ENCODE peak calls at places on chromosomes 6 and 20, in eight cellular contexts. One of them, this sample, is unnamed.

GRCh38 chr6:149716181-149716580 is 1.7 kb downstream of the LATS1 start:
- DNase-seq in tibial nerve: no peak
- DNase-seq in breast epithelium: no peak
- DNase-seq in HCT116: no peak
- DNase-seq in ovary: no peak
- DNase-seq in H1: no peak
- DNase-seq in adrenal gland: no peak
- DNase-seq in IMR-90: no peak
- DNase-seq in this sample: no peak

GRCh38 chr6:157981132-157981394 is 600 bp upstream of the SYNJ2 start:
- DNase-seq in tibial nerve: no peak
- DNase-seq in breast epithelium: no peak
- DNase-seq in HCT116: no peak
- DNase-seq in ovary: no peak
- DNase-seq in H1: no peak
- DNase-seq in adrenal gland: no peak
- DNase-seq in IMR-90: no peak
- DNase-seq in this sample: peak; percentile 41

GRCh38 chr6:127180421-127180820 is 62.0 kb downstream of the RSPO3 start:
- DNase-seq in tibial nerve: no peak
- DNase-seq in breast epithelium: no peak
- DNase-seq in HCT116: no peak
- DNase-seq in ovary: no peak
- DNase-seq in H1: no peak
- DNase-seq in adrenal gland: no peak
- DNase-seq in IMR-90: no peak
- DNase-seq in this sample: no peak

GRCh38 chr20:20184149-20184548 is 131.8 kb downstream of the CFAP61 start:
- DNase-seq in tibial nerve: no peak
- DNase-seq in breast epithelium: no peak
- DNase-seq in HCT116: no peak
- DNase-seq in ovary: no peak
- DNase-seq in H1: no peak
- DNase-seq in adrenal gland: no peak
- DNase-seq in IMR-90: no peak
- DNase-seq in this sample: no peak

GRCh38 chr6:129890701-129891100 is 29.6 kb upstream of the TMEM244 start:
- DNase-seq in tibial nerve: no peak
- DNase-seq in breast epithelium: no peak
- DNase-seq in HCT116: no peak
- DNase-seq in ovary: no peak
- DNase-seq in H1: no peak
- DNase-seq in adrenal gland: no peak
- DNase-seq in IMR-90: peak; percentile 50
- DNase-seq in this sample: no peak

GRCh38 chr6:37620519-37620918 is 77.2 kb downstream of the MDGA1 start:
- DNase-seq in tibial nerve: no peak
- DNase-seq in breast epithelium: no peak
- DNase-seq in HCT116: no peak
- DNase-seq in ovary: no peak
- DNase-seq in H1: no peak
- DNase-seq in adrenal gland: no peak
- DNase-seq in IMR-90: no peak
- DNase-seq in this sample: no peak

GRCh38 chr20:46058656-46059281 is 29.8 kb downstream of the SLC12A5 start:
- DNase-seq in tibial nerve: no peak
- DNase-seq in breast epithelium: no peak
- DNase-seq in HCT116: no peak
- DNase-seq in ovary: no peak
- DNase-seq in H1: no peak
- DNase-seq in adrenal gland: peak; percentile 65
- DNase-seq in IMR-90: no peak
- DNase-seq in this sample: no peak

GRCh38 chr6:119495230-119495683 is 145.7 kb upstream of the MAN1A1 start:
- DNase-seq in tibial nerve: no peak
- DNase-seq in breast epithelium: no peak
- DNase-seq in HCT116: no peak
- DNase-seq in ovary: no peak
- DNase-seq in H1: no peak
- DNase-seq in adrenal gland: peak; percentile 95
- DNase-seq in IMR-90: no peak
- DNase-seq in this sample: no peak

GRCh38 chr6:18528084-18528743 is 141.1 kb downstream of the RNF144B start:
- DNase-seq in tibial nerve: no peak
- DNase-seq in breast epithelium: no peak
- DNase-seq in HCT116: no peak
- DNase-seq in ovary: no peak
- DNase-seq in H1: no peak
- DNase-seq in adrenal gland: no peak
- DNase-seq in IMR-90: peak; percentile 13
- DNase-seq in this sample: no peak
- TF ChIP-seq POLR2A in tibial nerve: no peak
- TF ChIP-seq POLR2A in breast epithelium: no peak
- TF ChIP-seq POLR2A in HCT116: no peak
- TF ChIP-seq POLR2A in ovary: no peak
- TF ChIP-seq POLR2A in H1: no peak
- TF ChIP-seq POLR2A in adrenal gland: no peak
- TF ChIP-seq POLR2A in IMR-90: no peak
- TF ChIP-seq POLR2A in this sample: no peak

GRCh38 chr20:40683221-40683893 is 5.7 kb downstream of the MAFB start:
- DNase-seq in tibial nerve: no peak
- DNase-seq in breast epithelium: no peak
- DNase-seq in HCT116: no peak
- DNase-seq in ovary: no peak
- DNase-seq in H1: no peak
- DNase-seq in adrenal gland: peak; percentile 66
- DNase-seq in IMR-90: no peak
- DNase-seq in this sample: no peak

GRCh38 chr20:40681684-40682083 is 7.4 kb downstream of the MAFB start:
- DNase-seq in tibial nerve: no peak
- DNase-seq in breast epithelium: no peak
- DNase-seq in HCT116: no peak
- DNase-seq in ovary: no peak
- DNase-seq in H1: no peak
- DNase-seq in adrenal gland: no peak
- DNase-seq in IMR-90: no peak
- DNase-seq in this sample: no peak

GRCh38 chr20:40683894-40684268 is 5.2 kb downstream of the MAFB start:
- DNase-seq in tibial nerve: no peak
- DNase-seq in breast epithelium: no peak
- DNase-seq in HCT116: no peak
- DNase-seq in ovary: no peak
- DNase-seq in H1: no peak
- DNase-seq in adrenal gland: peak; percentile 60
- DNase-seq in IMR-90: no peak
- DNase-seq in this sample: no peak

GRCh38 chr20:40680560-40680959 is 8.5 kb downstream of the MAFB start:
- DNase-seq in tibial nerve: no peak
- DNase-seq in breast epithelium: no peak
- DNase-seq in HCT116: no peak
- DNase-seq in ovary: no peak
- DNase-seq in H1: no peak
- DNase-seq in adrenal gland: no peak
- DNase-seq in IMR-90: no peak
- DNase-seq in this sample: no peak

DNA sequence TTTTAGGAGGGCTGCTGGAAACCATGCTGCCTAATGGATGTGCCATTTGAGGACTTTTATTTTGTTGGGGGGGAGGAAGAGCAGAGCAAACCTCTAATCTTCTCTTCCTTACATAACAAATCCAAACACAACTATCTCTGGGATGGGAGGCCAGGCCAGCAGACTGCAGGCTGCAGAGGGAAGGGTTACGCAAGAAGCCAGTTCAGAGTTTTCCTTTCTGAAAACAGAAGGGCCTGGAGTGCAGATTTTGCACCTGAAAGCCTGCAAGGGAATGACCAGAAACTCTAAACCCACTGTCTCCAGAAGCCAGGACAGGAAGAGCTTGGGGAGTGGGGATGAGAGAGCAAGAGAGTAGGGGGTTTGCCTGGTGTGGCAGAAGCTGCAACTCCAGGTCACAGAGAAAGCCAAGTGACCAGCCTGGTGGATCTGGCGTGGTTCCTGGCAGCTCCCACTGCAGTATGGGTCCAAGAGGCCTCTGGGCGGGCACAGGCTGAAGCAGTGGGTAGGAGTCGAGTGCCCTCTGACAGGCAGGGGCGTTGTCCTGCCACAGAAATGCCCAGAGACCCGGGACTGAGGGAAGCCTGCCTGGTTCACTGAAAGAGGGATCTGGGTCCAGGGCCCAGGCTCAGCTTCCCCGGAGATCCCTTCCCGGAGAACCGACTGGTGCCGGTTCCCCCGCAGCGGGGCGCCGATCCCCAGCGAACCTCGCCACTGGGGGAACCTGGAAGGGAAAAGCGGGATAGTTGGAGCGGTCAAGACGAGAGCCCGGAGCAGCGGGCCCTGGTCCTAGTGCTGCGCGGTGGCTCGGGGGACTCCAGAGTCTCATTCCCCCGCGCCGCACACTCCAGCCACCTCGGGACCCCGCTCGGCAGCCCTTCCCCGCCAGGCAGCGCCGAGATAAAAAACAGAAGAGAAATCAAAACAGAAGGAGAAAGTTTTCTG is 6.7 kb downstream of the MAFB start:
- DNase-seq in tibial nerve: no peak
- DNase-seq in breast epithelium: no peak
- DNase-seq in HCT116: no peak
- DNase-seq in ovary: peak; percentile 45
- DNase-seq in H1: no peak
- DNase-seq in adrenal gland: peak; percentile 62
- DNase-seq in IMR-90: no peak
- DNase-seq in this sample: no peak
- H3K27me3 ChIP-seq in tibial nerve: no peaks in the 10 kb centered on the region
- H3K27me3 ChIP-seq in breast epithelium: no peaks in the 10 kb centered on the region
- H3K27me3 ChIP-seq in HCT116: peaks cover 60% of the 10 kb centered on the region
- H3K27me3 ChIP-seq in ovary: no peaks in the 10 kb centered on the region
- H3K27me3 ChIP-seq in H1: peaks cover 82% of the 10 kb centered on the region
- H3K27me3 ChIP-seq in adrenal gland: no peaks in the 10 kb centered on the region
- H3K27me3 ChIP-seq in IMR-90: peaks cover 69% of the 10 kb centered on the region
- H3K27me3 ChIP-seq in this sample: no peaks in the 10 kb centered on the region

DNA sequence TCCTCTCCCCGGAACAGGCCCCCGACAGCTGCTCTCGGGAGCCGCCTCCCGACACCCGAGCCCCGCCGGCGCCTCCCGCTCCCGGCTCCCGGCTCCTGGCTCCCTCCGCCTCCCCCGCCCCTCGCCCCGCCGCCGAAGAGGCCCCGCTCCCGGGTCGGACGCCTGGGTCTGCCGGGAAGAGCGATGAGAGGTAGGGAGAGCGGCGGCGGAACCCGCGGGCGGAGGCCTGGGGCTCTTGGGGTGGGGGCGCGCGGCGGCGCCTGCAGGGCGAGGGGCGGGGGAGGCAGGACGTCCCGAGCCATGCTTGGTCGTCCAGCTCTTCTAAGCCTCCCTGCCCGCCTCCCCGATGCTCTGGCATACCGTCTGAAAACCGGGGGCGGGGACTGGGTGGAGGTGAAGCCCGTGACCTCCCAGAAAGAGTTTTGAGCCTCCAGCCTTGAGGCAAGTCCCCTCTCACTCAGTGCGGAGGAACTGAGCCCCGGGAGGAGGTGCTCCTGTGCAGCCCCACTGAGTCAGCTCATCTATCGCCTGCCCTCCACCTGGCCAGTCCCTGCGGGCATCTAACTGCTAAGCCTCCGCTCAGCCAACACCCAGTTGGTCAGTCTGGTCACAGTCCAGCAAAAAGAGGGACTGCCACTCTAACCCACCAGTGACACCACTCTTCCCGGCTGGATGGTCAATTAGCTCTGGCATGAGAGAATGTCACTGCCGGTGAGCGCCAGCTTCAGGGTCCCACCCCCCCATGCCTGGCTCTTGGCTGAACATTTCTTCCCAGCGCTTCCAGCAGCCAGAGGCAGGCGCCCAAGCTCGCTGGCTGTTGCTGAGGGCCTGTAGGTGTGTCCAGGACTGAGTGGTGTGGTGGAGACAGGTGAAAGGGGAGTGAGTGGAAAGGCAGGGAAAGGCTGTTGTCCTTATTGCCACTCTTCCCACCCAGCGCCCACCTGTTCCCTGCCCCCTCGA is 482 bp downstream of the DDR1 start:
- DNase-seq in tibial nerve: no peak
- DNase-seq in breast epithelium: peak; percentile 72
- DNase-seq in HCT116: no peak
- DNase-seq in ovary: peak; percentile 72
- DNase-seq in H1: no peak
- DNase-seq in adrenal gland: peak; percentile 73
- DNase-seq in IMR-90: peak; percentile 15
- DNase-seq in this sample: peak; percentile 63
- TF ChIP-seq POLR2A in tibial nerve: no peak
- TF ChIP-seq POLR2A in breast epithelium: no peak
- TF ChIP-seq POLR2A in HCT116: no peak
- TF ChIP-seq POLR2A in ovary: no peak
- TF ChIP-seq POLR2A in H1: no peak
- TF ChIP-seq POLR2A in adrenal gland: peak; percentile 42
- TF ChIP-seq POLR2A in IMR-90: no peak
- TF ChIP-seq POLR2A in this sample: no peak

GRCh38 chr20:61796738-61797137 is 268.9 kb downstream of the TAF4 start:
- DNase-seq in tibial nerve: no peak
- DNase-seq in breast epithelium: no peak
- DNase-seq in HCT116: no peak
- DNase-seq in ovary: no peak
- DNase-seq in H1: no peak
- DNase-seq in adrenal gland: no peak
- DNase-seq in IMR-90: no peak
- DNase-seq in this sample: no peak

GRCh38 chr20:61799394-61799923 is 266.2 kb downstream of the TAF4 start:
- DNase-seq in tibial nerve: no peak
- DNase-seq in breast epithelium: no peak
- DNase-seq in HCT116: no peak
- DNase-seq in ovary: no peak
- DNase-seq in H1: no peak
- DNase-seq in adrenal gland: no peak
- DNase-seq in IMR-90: no peak
- DNase-seq in this sample: no peak

GRCh38 chr20:61798632-61799031 is 267.0 kb downstream of the TAF4 start:
- DNase-seq in tibial nerve: no peak
- DNase-seq in breast epithelium: no peak
- DNase-seq in HCT116: no peak
- DNase-seq in ovary: no peak
- DNase-seq in H1: no peak
- DNase-seq in adrenal gland: no peak
- DNase-seq in IMR-90: no peak
- DNase-seq in this sample: no peak

GRCh38 chr20:61797200-61797599 is 268.5 kb downstream of the TAF4 start:
- DNase-seq in tibial nerve: no peak
- DNase-seq in breast epithelium: no peak
- DNase-seq in HCT116: no peak
- DNase-seq in ovary: no peak
- DNase-seq in H1: no peak
- DNase-seq in adrenal gland: no peak
- DNase-seq in IMR-90: no peak
- DNase-seq in this sample: no peak

DNA sequence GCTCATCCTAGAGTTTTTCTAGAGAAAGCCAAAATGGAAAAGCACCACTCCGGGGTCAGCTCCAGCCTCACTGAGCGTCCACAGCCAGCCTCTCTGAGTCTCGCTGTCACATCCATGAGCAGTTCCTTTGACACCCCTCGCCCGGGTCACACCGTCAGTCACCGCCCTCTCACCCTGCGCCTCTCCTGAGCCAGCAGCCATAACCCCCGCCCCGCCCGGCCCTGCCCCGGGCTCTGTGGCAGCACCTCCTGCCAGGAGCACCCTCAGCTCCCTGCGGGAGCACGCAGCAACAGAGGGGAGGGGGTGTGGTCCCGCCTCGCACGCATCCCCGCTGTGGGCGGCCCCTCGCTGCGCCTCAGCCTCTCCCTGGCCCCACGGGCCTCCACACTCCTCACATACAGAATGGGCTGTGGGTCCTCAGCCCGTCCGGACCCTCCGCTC is 267.7 kb downstream of the TAF4 start:
- DNase-seq in tibial nerve: no peak
- DNase-seq in breast epithelium: no peak
- DNase-seq in HCT116: no peak
- DNase-seq in ovary: no peak
- DNase-seq in H1: no peak
- DNase-seq in adrenal gland: no peak
- DNase-seq in IMR-90: no peak
- DNase-seq in this sample: no peak
- H3K27me3 ChIP-seq in tibial nerve: no peaks in the 10 kb centered on the region
- H3K27me3 ChIP-seq in breast epithelium: peaks cover 37% of the 10 kb centered on the region
- H3K27me3 ChIP-seq in HCT116: peaks cover 5% of the 10 kb centered on the region
- H3K27me3 ChIP-seq in ovary: no peaks in the 10 kb centered on the region
- H3K27me3 ChIP-seq in H1: no peaks in the 10 kb centered on the region
- H3K27me3 ChIP-seq in adrenal gland: peaks cover 17% of the 10 kb centered on the region
- H3K27me3 ChIP-seq in IMR-90: peaks cover 2% of the 10 kb centered on the region
- H3K27me3 ChIP-seq in this sample: peaks cover 10% of the 10 kb centered on the region

This sample was measured in uterus.